ENCODE peak calls at places on chromosomes 7 and 10, in four cellular contexts. One of them, this sample, is unnamed.

GRCh38 chr7:98470131-98470985 is 69.5 kb upstream of the BAIAP2L1 start:
- DNase-seq in posterior cingulate gyrus: no peak
- DNase-seq in right lobe of liver: peak; percentile 59
- DNase-seq in smooth muscle cell of the brain vasculature: no peak
- DNase-seq in this sample: no peak

GRCh38 chr7:88226886-88227516 is 7.2 kb upstream of the SRI start:
- DNase-seq in posterior cingulate gyrus: no peak
- DNase-seq in right lobe of liver: peak; percentile 87
- DNase-seq in smooth muscle cell of the brain vasculature: no peak
- DNase-seq in this sample: no peak

GRCh38 chr10:18005781-18006456 is 54.2 kb downstream of the SLC39A12 start:
- DNase-seq in posterior cingulate gyrus: no peak
- DNase-seq in right lobe of liver: no peak
- DNase-seq in smooth muscle cell of the brain vasculature: peak; percentile 93
- DNase-seq in this sample: no peak

GRCh38 chr10:71291501-71291900 is 27.6 kb upstream of the SLC29A3 start:
- DNase-seq in posterior cingulate gyrus: no peak
- DNase-seq in right lobe of liver: no peak
- DNase-seq in smooth muscle cell of the brain vasculature: no peak
- DNase-seq in this sample: no peak

GRCh38 chr10:79392020-79392398 is 44.7 kb downstream of the PPIF start:
- DNase-seq in posterior cingulate gyrus: peak; percentile 6
- DNase-seq in right lobe of liver: peak; percentile 42
- DNase-seq in smooth muscle cell of the brain vasculature: no peak
- DNase-seq in this sample: no peak

GRCh38 chr10:62333988-62334682 is 40.0 kb upstream of the ZNF365 start:
- DNase-seq in posterior cingulate gyrus: no peak
- DNase-seq in right lobe of liver: no peak
- DNase-seq in smooth muscle cell of the brain vasculature: no peak
- DNase-seq in this sample: no peak

GRCh38 chr10:93245772-93246171 is 172.1 kb downstream of the CYP26A1 start:
- DNase-seq in posterior cingulate gyrus: no peak
- DNase-seq in right lobe of liver: peak; percentile 61
- DNase-seq in smooth muscle cell of the brain vasculature: no peak
- DNase-seq in this sample: no peak

GRCh38 chr10:59762505-59762904 is 9.2 kb upstream of the MRLN start:
- DNase-seq in posterior cingulate gyrus: no peak
- DNase-seq in right lobe of liver: no peak
- DNase-seq in smooth muscle cell of the brain vasculature: no peak
- DNase-seq in this sample: no peak

GRCh38 chr7:2120251-2120660 is 112.5 kb downstream of the MAD1L1 start:
- DNase-seq in posterior cingulate gyrus: no peak
- DNase-seq in right lobe of liver: no peak
- DNase-seq in smooth muscle cell of the brain vasculature: no peak
- DNase-seq in this sample: no peak

GRCh38 chr10:129909080-129909479 is 55.0 kb downstream of the EBF3 start:
- DNase-seq in posterior cingulate gyrus: no peak
- DNase-seq in right lobe of liver: no peak
- DNase-seq in smooth muscle cell of the brain vasculature: no peak
- DNase-seq in this sample: no peak

GRCh38 chr7:7512861-7513597 is 22.6 kb downstream of the COL28A1 start:
- DNase-seq in posterior cingulate gyrus: no peak
- DNase-seq in right lobe of liver: no peak
- DNase-seq in smooth muscle cell of the brain vasculature: no peak
- DNase-seq in this sample: no peak

GRCh38 chr7:2301510-2301860 is 12.8 kb downstream of the SNX8 start:
- DNase-seq in posterior cingulate gyrus: no peak
- DNase-seq in right lobe of liver: no peak
- DNase-seq in smooth muscle cell of the brain vasculature: no peak
- DNase-seq in this sample: no peak

GRCh38 chr10:100021322-100021721 is 11.6 kb upstream of the DNMBP start:
- DNase-seq in posterior cingulate gyrus: no peak
- DNase-seq in right lobe of liver: no peak
- DNase-seq in smooth muscle cell of the brain vasculature: no peak
- DNase-seq in this sample: no peak

GRCh38 chr10:33223326-33224014 is 111.0 kb downstream of the NRP1 start:
- DNase-seq in posterior cingulate gyrus: no peak
- DNase-seq in right lobe of liver: no peak
- DNase-seq in smooth muscle cell of the brain vasculature: no peak
- DNase-seq in this sample: no peak

GRCh38 chr7:124690840-124691239 is 74.8 kb downstream of the GPR37 start:
- DNase-seq in posterior cingulate gyrus: no peak
- DNase-seq in right lobe of liver: no peak
- DNase-seq in smooth muscle cell of the brain vasculature: no peak
- DNase-seq in this sample: no peak

GRCh38 chr10:6778992-6779701 is 199.1 kb upstream of the PRKCQ start:
- DNase-seq in posterior cingulate gyrus: peak; percentile 34
- DNase-seq in right lobe of liver: no peak
- DNase-seq in smooth muscle cell of the brain vasculature: peak; percentile 53
- DNase-seq in this sample: no peak

GRCh38 chr7:152574892-152575511 is 100.9 kb downstream of the XRCC2 start:
- DNase-seq in posterior cingulate gyrus: no peak
- DNase-seq in right lobe of liver: no peak
- DNase-seq in smooth muscle cell of the brain vasculature: no peak
- DNase-seq in this sample: no peak

GRCh38 chr10:33352154-33352553 is 17.7 kb upstream of the NRP1 start:
- DNase-seq in posterior cingulate gyrus: no peak
- DNase-seq in right lobe of liver: no peak
- DNase-seq in smooth muscle cell of the brain vasculature: no peak
- DNase-seq in this sample: no peak

GRCh38 chr10:122476034-122476695 is 14.8 kb downstream of the HTRA1 start:
- DNase-seq in posterior cingulate gyrus: no peak
- DNase-seq in right lobe of liver: no peak
- DNase-seq in smooth muscle cell of the brain vasculature: no peak
- DNase-seq in this sample: no peak

GRCh38 chr7:3538051-3538450 is 237.0 kb downstream of the SDK1 start:
- DNase-seq in posterior cingulate gyrus: no peak
- DNase-seq in right lobe of liver: no peak
- DNase-seq in smooth muscle cell of the brain vasculature: no peak
- DNase-seq in this sample: no peak

GRCh38 chr10:106573106-106573505 is 591.4 kb downstream of the SORCS1 start:
- DNase-seq in posterior cingulate gyrus: no peak
- DNase-seq in right lobe of liver: no peak
- DNase-seq in smooth muscle cell of the brain vasculature: no peak
- DNase-seq in this sample: no peak

GRCh38 chr7:445563-446288 is 73.9 kb downstream of the PDGFA start:
- DNase-seq in posterior cingulate gyrus: no peak
- DNase-seq in right lobe of liver: no peak
- DNase-seq in smooth muscle cell of the brain vasculature: no peak
- DNase-seq in this sample: no peak

GRCh38 chr10:1323951-1324350 is 267.8 kb downstream of the WDR37 start:
- DNase-seq in posterior cingulate gyrus: no peak
- DNase-seq in right lobe of liver: no peak
- DNase-seq in smooth muscle cell of the brain vasculature: no peak
- DNase-seq in this sample: no peak

GRCh38 chr10:48649349-48649944 is 35.2 kb upstream of the WDFY4 start:
- DNase-seq in posterior cingulate gyrus: no peak
- DNase-seq in right lobe of liver: no peak
- DNase-seq in smooth muscle cell of the brain vasculature: no peak
- DNase-seq in this sample: no peak

GRCh38 chr10:683448-684071 is 5.9 kb downstream of the DIP2C start:
- DNase-seq in posterior cingulate gyrus: no peak
- DNase-seq in right lobe of liver: no peak
- DNase-seq in smooth muscle cell of the brain vasculature: no peak
- DNase-seq in this sample: no peak

GRCh38 chr10:85362401-85362800 is 1004.2 kb downstream of the GRID1 start:
- DNase-seq in posterior cingulate gyrus: no peak
- DNase-seq in right lobe of liver: no peak
- DNase-seq in smooth muscle cell of the brain vasculature: no peak
- DNase-seq in this sample: no peak

GRCh38 chr7:28939844-28940243 is 18.3 kb downstream of the TRIL start:
- DNase-seq in posterior cingulate gyrus: no peak
- DNase-seq in right lobe of liver: no peak
- DNase-seq in smooth muscle cell of the brain vasculature: no peak
- DNase-seq in this sample: no peak

GRCh38 chr10:1923998-1924397 is 186.7 kb upstream of the ADARB2 start:
- DNase-seq in posterior cingulate gyrus: no peak
- DNase-seq in right lobe of liver: no peak
- DNase-seq in smooth muscle cell of the brain vasculature: no peak
- DNase-seq in this sample: no peak

GRCh38 chr10:88995156-88995876 is 4.7 kb downstream of the FAS start:
- DNase-seq in posterior cingulate gyrus: no peak
- DNase-seq in right lobe of liver: no peak
- DNase-seq in smooth muscle cell of the brain vasculature: no peak
- DNase-seq in this sample: no peak

GRCh38 chr10:97034301-97034700 is 151.5 kb downstream of the SLIT1 start:
- DNase-seq in posterior cingulate gyrus: no peak
- DNase-seq in right lobe of liver: no peak
- DNase-seq in smooth muscle cell of the brain vasculature: no peak
- DNase-seq in this sample: no peak

This sample was measured in SK-N-MC.